ENCODE peak calls at places on chromosome X, in four cellular contexts. One of them, this sample, is unnamed.

GRCh38 chrX:64265265-64265664 is 34.9 kb upstream of the ASB12 start:
- DNase-seq in HepG2: no peak
- DNase-seq in GM12878: no peak
- DNase-seq in K562: no peak
- DNase-seq in this sample: no peak

GRCh38 chrX:107672955-107673378 is 44.7 kb downstream of the PRPS1 start:
- DNase-seq in HepG2: peak
- DNase-seq in GM12878: no peak
- DNase-seq in K562: peak
- DNase-seq in this sample: peak

GRCh38 chrX:85851418-85851817 is 195.9 kb downstream of the CHM start:
- DNase-seq in HepG2: peak
- DNase-seq in GM12878: no peak
- DNase-seq in K562: no peak
- DNase-seq in this sample: peak

GRCh38 chrX:111854778-111855490 is 21.0 kb upstream of the TRPC5OS start:
- DNase-seq in HepG2: no peak
- DNase-seq in GM12878: no peak
- DNase-seq in K562: no peak
- DNase-seq in this sample: peak

GRCh38 chrX:107226766-107227165 is 20.4 kb downstream of the DNAAF6 start:
- DNase-seq in HepG2: no peak
- DNase-seq in GM12878: no peak
- DNase-seq in K562: no peak
- DNase-seq in this sample: peak

GRCh38 chrX:140983730-140984129 is 18.7 kb upstream of the SPANXB1 start:
- DNase-seq in HepG2: no peak
- DNase-seq in GM12878: no peak
- DNase-seq in K562: no peak
- DNase-seq in this sample: no peak

GRCh38 chrX:22276781-22277180 is 4.1 kb downstream of the CBLL2 start:
- DNase-seq in HepG2: no peak
- DNase-seq in GM12878: no peak
- DNase-seq in K562: no peak
- DNase-seq in this sample: no peak

GRCh38 chrX:107769581-107770317 is 5.8 kb downstream of the TSC22D3 start:
- DNase-seq in HepG2: no peak
- DNase-seq in GM12878: no peak
- DNase-seq in K562: no peak
- DNase-seq in this sample: no peak

GRCh38 chrX:154748712-154749339 is 2.1 kb downstream of the GAB3 start:
- DNase-seq in HepG2: peak
- DNase-seq in GM12878: no peak
- DNase-seq in K562: peak
- DNase-seq in this sample: peak

GRCh38 chrX:110389570-110389969 is 30.9 kb downstream of the RTL9 start:
- DNase-seq in HepG2: no peak
- DNase-seq in GM12878: no peak
- DNase-seq in K562: no peak
- DNase-seq in this sample: no peak

GRCh38 chrX:46627700-46628405 is 54.3 kb downstream of the CHST7 start:
- DNase-seq in HepG2: no peak
- DNase-seq in GM12878: no peak
- DNase-seq in K562: no peak
- DNase-seq in this sample: no peak

GRCh38 chrX:69280956-69281355 is 115.7 kb upstream of the PJA1 start:
- DNase-seq in HepG2: no peak
- DNase-seq in GM12878: no peak
- DNase-seq in K562: no peak
- DNase-seq in this sample: no peak

GRCh38 chrX:17375361-17375630 is 296 bp downstream of the NHS start:
- DNase-seq in HepG2: no peak
- DNase-seq in GM12878: no peak
- DNase-seq in K562: no peak
- DNase-seq in this sample: no peak

GRCh38 chrX:29726811-29727210 is 488.6 kb upstream of the MAGEB2 start:
- DNase-seq in HepG2: no peak
- DNase-seq in GM12878: no peak
- DNase-seq in K562: no peak
- DNase-seq in this sample: no peak

GRCh38 chrX:19709812-19710518 is 177.4 kb downstream of the SH3KBP1 start:
- DNase-seq in HepG2: no peak
- DNase-seq in GM12878: no peak
- DNase-seq in K562: no peak
- DNase-seq in this sample: no peak

GRCh38 chrX:17247144-17247543 is 127.9 kb upstream of the NHS start:
- DNase-seq in HepG2: no peak
- DNase-seq in GM12878: no peak
- DNase-seq in K562: no peak
- DNase-seq in this sample: no peak

GRCh38 chrX:73215263-73215662 is 612 bp upstream of the NAP1L2 start:
- DNase-seq in HepG2: no peak
- DNase-seq in GM12878: no peak
- DNase-seq in K562: no peak
- DNase-seq in this sample: no peak

GRCh38 chrX:40104649-40105015 is 6.9 kb upstream of the BCOR start:
- DNase-seq in HepG2: no peak
- DNase-seq in GM12878: no peak
- DNase-seq in K562: no peak
- DNase-seq in this sample: peak

DNA sequence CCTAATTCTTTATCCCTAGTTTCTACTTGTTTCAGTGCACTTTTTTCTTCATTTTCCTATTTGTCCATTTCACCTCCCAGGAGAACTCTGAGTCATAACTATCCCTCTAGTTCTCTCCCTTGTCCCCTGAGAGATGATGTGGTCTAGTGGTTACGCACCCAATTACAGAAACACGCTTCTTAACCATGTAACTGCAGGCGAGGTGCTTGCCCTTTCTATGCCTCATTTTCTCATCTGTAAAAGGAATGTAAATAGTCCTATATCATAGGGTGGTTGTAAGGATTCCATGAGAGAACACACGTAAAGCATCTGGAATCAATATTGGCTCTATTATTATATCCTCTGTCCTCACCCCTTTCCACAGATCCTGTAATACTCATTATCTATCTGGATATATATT is 8.7 kb upstream of the GRPR start:
- DNase-seq in HepG2: no peak
- DNase-seq in GM12878: no peak
- DNase-seq in K562: no peak
- DNase-seq in this sample: no peak
- TF ChIP-seq YY1 in HepG2: no peak
- TF ChIP-seq YY1 in GM12878: no peak
- TF ChIP-seq YY1 in K562: no peak
- TF ChIP-seq YY1 in this sample: no peak

GRCh38 chrX:10433296-10433965 is 187.0 kb downstream of the MID1 start:
- DNase-seq in HepG2: no peak
- DNase-seq in GM12878: no peak
- DNase-seq in K562: no peak
- DNase-seq in this sample: no peak
- TF ChIP-seq FOXM1 in HepG2: no peak
- TF ChIP-seq FOXM1 in GM12878: no peak
- TF ChIP-seq FOXM1 in K562: no peak
- TF ChIP-seq FOXM1 in this sample: no peak

DNA sequence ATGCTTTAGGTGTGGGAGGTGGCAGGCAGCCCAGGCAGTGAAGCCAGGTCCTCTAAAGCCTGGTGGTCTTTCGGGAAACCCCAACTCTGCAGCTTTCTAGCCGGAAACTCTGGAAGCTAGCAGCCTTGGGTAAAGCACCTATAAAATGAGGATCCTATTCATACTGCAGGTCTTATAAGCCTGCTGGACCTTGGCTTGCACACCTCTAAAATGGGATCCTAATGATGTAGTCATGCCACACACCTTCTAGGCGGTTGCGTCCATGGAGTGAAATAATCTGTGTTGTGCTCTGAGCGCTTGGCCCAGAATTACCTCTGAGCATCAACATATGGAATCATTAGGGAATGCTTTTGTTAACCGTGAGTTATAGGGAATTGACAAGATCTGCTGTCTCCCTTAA is 36.0 kb upstream of the STS start:
- DNase-seq in HepG2: no peak
- DNase-seq in GM12878: no peak
- DNase-seq in K562: no peak
- DNase-seq in this sample: no peak
- TF ChIP-seq YY1 in HepG2: no peak
- TF ChIP-seq YY1 in GM12878: no peak
- TF ChIP-seq YY1 in K562: no peak
- TF ChIP-seq YY1 in this sample: no peak

DNA sequence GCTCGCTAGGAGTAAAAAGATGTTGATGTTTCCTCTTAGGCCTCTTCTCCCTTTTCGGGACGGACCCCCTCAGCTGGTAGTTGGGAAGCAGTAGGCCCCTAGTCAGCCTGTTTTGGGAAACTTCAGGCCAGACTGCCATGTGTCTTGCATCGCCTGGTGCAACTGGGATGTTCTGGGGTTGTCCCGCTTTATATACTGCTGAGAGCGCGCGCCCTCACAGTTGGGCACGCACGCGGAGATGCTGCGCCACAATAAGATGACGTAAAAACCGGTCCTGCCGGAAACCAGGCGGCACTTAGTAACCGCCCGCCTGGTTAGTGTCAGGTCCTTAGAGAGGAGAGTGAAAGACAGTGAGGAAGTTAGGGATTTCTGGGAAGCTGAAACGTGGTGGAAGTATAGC is 231.3 kb upstream of the CT83 start:
- DNase-seq in HepG2: no peak
- DNase-seq in GM12878: no peak
- DNase-seq in K562: no peak
- DNase-seq in this sample: no peak
- TF ChIP-seq FOXM1 in HepG2: no peak
- TF ChIP-seq FOXM1 in GM12878: no peak
- TF ChIP-seq FOXM1 in K562: no peak
- TF ChIP-seq FOXM1 in this sample: no peak

GRCh38 chrX:42680651-42681050 is 97.3 kb downstream of the PPP1R2C start:
- DNase-seq in HepG2: no peak
- DNase-seq in GM12878: no peak
- DNase-seq in K562: no peak
- DNase-seq in this sample: no peak
- TF ChIP-seq YY1 in HepG2: no peak
- TF ChIP-seq YY1 in GM12878: no peak
- TF ChIP-seq YY1 in K562: no peak
- TF ChIP-seq YY1 in this sample: no peak

DNA sequence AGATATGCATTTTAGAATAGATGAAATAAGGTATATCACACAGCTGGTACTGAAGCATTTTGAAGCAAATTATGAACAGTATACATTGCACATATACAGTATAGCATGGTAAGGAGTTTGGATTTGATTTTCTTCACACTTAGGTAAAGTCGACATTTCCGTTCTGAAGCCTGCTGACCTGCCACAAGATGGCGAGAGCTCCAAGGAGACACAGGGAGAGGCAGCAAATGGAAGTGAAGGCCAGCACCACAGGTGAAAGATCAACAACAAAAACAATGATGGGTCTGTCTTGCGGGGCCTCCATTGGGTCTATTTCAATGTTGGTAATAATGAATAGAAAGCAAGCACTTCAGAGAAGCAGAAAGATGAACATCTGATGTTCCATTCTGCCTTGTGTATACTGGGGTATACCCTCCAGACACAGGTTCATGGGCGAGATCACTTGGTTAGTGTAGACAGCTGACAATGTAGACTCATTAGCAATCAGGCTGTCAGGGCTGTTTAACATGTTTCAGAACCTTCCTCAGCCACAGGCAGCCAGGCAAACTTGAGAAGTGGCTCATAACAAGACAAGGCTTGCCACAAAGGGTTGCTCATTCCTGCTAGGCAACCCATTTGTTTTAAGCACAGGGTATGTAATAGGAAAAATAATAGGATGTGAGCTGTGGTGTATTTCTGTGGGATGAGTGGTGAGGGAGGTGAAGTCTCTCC is 21.4 kb upstream of the NOX1 start:
- DNase-seq in HepG2: peak
- DNase-seq in GM12878: no peak
- DNase-seq in K562: no peak
- DNase-seq in this sample: peak
- TF ChIP-seq FOXM1 in HepG2: no peak
- TF ChIP-seq FOXM1 in GM12878: no peak
- TF ChIP-seq FOXM1 in K562: no peak
- TF ChIP-seq FOXM1 in this sample: no peak

DNA sequence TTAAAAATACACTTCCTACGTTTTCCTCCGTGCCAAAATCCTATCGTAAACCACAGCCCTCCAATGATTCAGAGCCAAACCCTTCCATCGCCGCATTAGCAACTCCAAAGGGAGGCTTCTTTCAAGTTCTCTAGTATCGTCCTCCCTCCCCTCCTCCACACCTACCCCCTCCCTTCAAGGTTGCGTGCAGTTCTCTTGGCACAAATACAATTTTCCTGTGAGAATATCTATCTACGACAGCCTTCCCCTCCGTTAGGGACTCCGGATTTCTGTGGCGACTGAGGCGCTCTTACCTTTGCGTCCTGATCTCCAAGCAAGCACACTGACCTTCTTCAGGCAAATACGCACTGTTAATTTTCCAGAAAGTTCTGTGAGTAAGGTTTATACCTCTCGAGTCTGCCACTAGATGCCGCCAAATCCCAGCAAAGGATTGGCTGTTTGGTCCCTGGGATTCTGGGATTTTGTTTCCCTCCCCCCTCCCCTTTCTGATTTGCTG is 1.2 kb upstream of the MORF4L2 start:
- DNase-seq in HepG2: peak
- DNase-seq in GM12878: peak
- DNase-seq in K562: peak
- DNase-seq in this sample: peak
- TF ChIP-seq YY1 in HepG2: no peak
- TF ChIP-seq YY1 in GM12878: no peak
- TF ChIP-seq YY1 in K562: no peak
- TF ChIP-seq YY1 in this sample: no peak

GRCh38 chrX:54931107-54931506 is 10.5 kb downstream of the TRO start:
- DNase-seq in HepG2: no peak
- DNase-seq in GM12878: no peak
- DNase-seq in K562: no peak
- DNase-seq in this sample: no peak
- TF ChIP-seq FOXM1 in HepG2: no peak
- TF ChIP-seq FOXM1 in GM12878: no peak
- TF ChIP-seq FOXM1 in K562: no peak
- TF ChIP-seq FOXM1 in this sample: no peak